ENCODE peak calls at places on chromosome 16, in nine cellular contexts. One of them, this sample, is unnamed.

GRCh38 chr16:68778551-68779231 is 41.6 kb downstream of the CDH1 start:
- DNase-seq in progenitor cell of endocrine pancreas: no peak
- DNase-seq in Daoy: no peak
- DNase-seq in Peyer's patch: no peak
- DNase-seq in T47D: peak; percentile 91
- DNase-seq in NT2/D1: no peak
- DNase-seq in activated CD8-positive, alpha-beta memory T cell treated with anti-CD3 and anti-CD28 coated beads for 48 hours: no peak
- DNase-seq in posterior cingulate gyrus: no peak
- DNase-seq in renal cortical epithelial cell: peak; percentile 54
- DNase-seq in this sample: no peak

GRCh38 chr16:29126057-29126494 is 141.2 kb downstream of the LAT start:
- DNase-seq in progenitor cell of endocrine pancreas: no peak
- DNase-seq in Daoy: no peak
- DNase-seq in Peyer's patch: no peak
- DNase-seq in T47D: no peak
- DNase-seq in NT2/D1: no peak
- DNase-seq in activated CD8-positive, alpha-beta memory T cell treated with anti-CD3 and anti-CD28 coated beads for 48 hours: no peak
- DNase-seq in posterior cingulate gyrus: no peak
- DNase-seq in renal cortical epithelial cell: no peak
- DNase-seq in this sample: no peak

GRCh38 chr16:12677472-12677871 is 126.2 kb downstream of the CPPED1 start:
- DNase-seq in progenitor cell of endocrine pancreas: no peak
- DNase-seq in Daoy: no peak
- DNase-seq in Peyer's patch: no peak
- DNase-seq in T47D: no peak
- DNase-seq in NT2/D1: no peak
- DNase-seq in activated CD8-positive, alpha-beta memory T cell treated with anti-CD3 and anti-CD28 coated beads for 48 hours: no peak
- DNase-seq in posterior cingulate gyrus: no peak
- DNase-seq in renal cortical epithelial cell: no peak
- DNase-seq in this sample: no peak

GRCh38 chr16:57627184-57627871 is 1.1 kb upstream of the ADGRG1 start:
- DNase-seq in progenitor cell of endocrine pancreas: no peak
- DNase-seq in Daoy: peak; percentile 92
- DNase-seq in Peyer's patch: no peak
- DNase-seq in T47D: peak; percentile 93
- DNase-seq in NT2/D1: peak; percentile 59
- DNase-seq in activated CD8-positive, alpha-beta memory T cell treated with anti-CD3 and anti-CD28 coated beads for 48 hours: no peak
- DNase-seq in posterior cingulate gyrus: no peak
- DNase-seq in renal cortical epithelial cell: peak; percentile 96
- DNase-seq in this sample: no peak

GRCh38 chr16:54672500-54672899 is 258.2 kb upstream of the IRX5 start:
- DNase-seq in progenitor cell of endocrine pancreas: no peak
- DNase-seq in Daoy: no peak
- DNase-seq in Peyer's patch: no peak
- DNase-seq in T47D: no peak
- DNase-seq in NT2/D1: no peak
- DNase-seq in activated CD8-positive, alpha-beta memory T cell treated with anti-CD3 and anti-CD28 coated beads for 48 hours: no peak
- DNase-seq in posterior cingulate gyrus: no peak
- DNase-seq in renal cortical epithelial cell: no peak
- DNase-seq in this sample: no peak

GRCh38 chr16:28282045-28282444 is 10.3 kb upstream of the SBK1 start:
- DNase-seq in progenitor cell of endocrine pancreas: no peak
- DNase-seq in Daoy: no peak
- DNase-seq in Peyer's patch: no peak
- DNase-seq in T47D: no peak
- DNase-seq in NT2/D1: no peak
- DNase-seq in activated CD8-positive, alpha-beta memory T cell treated with anti-CD3 and anti-CD28 coated beads for 48 hours: no peak
- DNase-seq in posterior cingulate gyrus: no peak
- DNase-seq in renal cortical epithelial cell: no peak
- DNase-seq in this sample: no peak

GRCh38 chr16:87178977-87179376 is 138.2 kb downstream of the C16orf95 start:
- DNase-seq in progenitor cell of endocrine pancreas: no peak
- DNase-seq in Daoy: peak; percentile 80
- DNase-seq in Peyer's patch: no peak
- DNase-seq in T47D: no peak
- DNase-seq in NT2/D1: no peak
- DNase-seq in activated CD8-positive, alpha-beta memory T cell treated with anti-CD3 and anti-CD28 coated beads for 48 hours: no peak
- DNase-seq in posterior cingulate gyrus: no peak
- DNase-seq in renal cortical epithelial cell: peak; percentile 21
- DNase-seq in this sample: no peak

GRCh38 chr16:66127459-66128362 is 238.8 kb upstream of the CDH5 start:
- DNase-seq in progenitor cell of endocrine pancreas: no peak
- DNase-seq in Daoy: peak; percentile 17
- DNase-seq in Peyer's patch: no peak
- DNase-seq in T47D: no peak
- DNase-seq in NT2/D1: no peak
- DNase-seq in activated CD8-positive, alpha-beta memory T cell treated with anti-CD3 and anti-CD28 coated beads for 48 hours: no peak
- DNase-seq in posterior cingulate gyrus: no peak
- DNase-seq in renal cortical epithelial cell: no peak
- DNase-seq in this sample: peak; percentile 12

GRCh38 chr16:3959148-3959547 is 78.6 kb upstream of the CREBBP start:
- DNase-seq in progenitor cell of endocrine pancreas: no peak
- DNase-seq in Daoy: peak; percentile 96
- DNase-seq in Peyer's patch: no peak
- DNase-seq in T47D: no peak
- DNase-seq in NT2/D1: no peak
- DNase-seq in activated CD8-positive, alpha-beta memory T cell treated with anti-CD3 and anti-CD28 coated beads for 48 hours: no peak
- DNase-seq in posterior cingulate gyrus: no peak
- DNase-seq in renal cortical epithelial cell: peak; percentile 64
- DNase-seq in this sample: no peak

GRCh38 chr16:83110221-83110768 is 483.5 kb downstream of the CDH13 start:
- DNase-seq in progenitor cell of endocrine pancreas: no peak
- DNase-seq in Daoy: peak; percentile 9
- DNase-seq in Peyer's patch: no peak
- DNase-seq in T47D: no peak
- DNase-seq in NT2/D1: no peak
- DNase-seq in activated CD8-positive, alpha-beta memory T cell treated with anti-CD3 and anti-CD28 coated beads for 48 hours: no peak
- DNase-seq in posterior cingulate gyrus: no peak
- DNase-seq in renal cortical epithelial cell: no peak
- DNase-seq in this sample: no peak

GRCh38 chr16:7713244-7713643 is 380.6 kb downstream of the RBFOX1 start:
- DNase-seq in progenitor cell of endocrine pancreas: no peak
- DNase-seq in Daoy: no peak
- DNase-seq in Peyer's patch: no peak
- DNase-seq in T47D: no peak
- DNase-seq in NT2/D1: no peak
- DNase-seq in activated CD8-positive, alpha-beta memory T cell treated with anti-CD3 and anti-CD28 coated beads for 48 hours: no peak
- DNase-seq in posterior cingulate gyrus: no peak
- DNase-seq in renal cortical epithelial cell: no peak
- DNase-seq in this sample: no peak

GRCh38 chr16:66612422-66612821 is 7.9 kb downstream of the CMTM3 start:
- DNase-seq in progenitor cell of endocrine pancreas: no peak
- DNase-seq in Daoy: no peak
- DNase-seq in Peyer's patch: no peak
- DNase-seq in T47D: no peak
- DNase-seq in NT2/D1: no peak
- DNase-seq in activated CD8-positive, alpha-beta memory T cell treated with anti-CD3 and anti-CD28 coated beads for 48 hours: no peak
- DNase-seq in posterior cingulate gyrus: no peak
- DNase-seq in renal cortical epithelial cell: no peak
- DNase-seq in this sample: no peak

GRCh38 chr16:1543085-1543896 is 9.8 kb downstream of the TMEM204 start:
- DNase-seq in progenitor cell of endocrine pancreas: no peak
- DNase-seq in Daoy: peak; percentile 77
- DNase-seq in Peyer's patch: no peak
- DNase-seq in T47D: peak; percentile 26
- DNase-seq in NT2/D1: peak; percentile 36
- DNase-seq in activated CD8-positive, alpha-beta memory T cell treated with anti-CD3 and anti-CD28 coated beads for 48 hours: no peak
- DNase-seq in posterior cingulate gyrus: no peak
- DNase-seq in renal cortical epithelial cell: peak; percentile 32
- DNase-seq in this sample: peak; percentile 55

GRCh38 chr16:19168173-19169080 is at the start of gene SYT17:
- DNase-seq in progenitor cell of endocrine pancreas: peak; percentile 23
- DNase-seq in Daoy: peak; percentile 25
- DNase-seq in Peyer's patch: peak; percentile 74
- DNase-seq in T47D: peak; percentile 18
- DNase-seq in NT2/D1: no peak
- DNase-seq in activated CD8-positive, alpha-beta memory T cell treated with anti-CD3 and anti-CD28 coated beads for 48 hours: no peak
- DNase-seq in posterior cingulate gyrus: peak; percentile 31
- DNase-seq in renal cortical epithelial cell: no peak
- DNase-seq in this sample: peak; percentile 55

GRCh38 chr16:71552698-71553503 is 24.0 kb downstream of the TAT start:
- DNase-seq in progenitor cell of endocrine pancreas: no peak
- DNase-seq in Daoy: no peak
- DNase-seq in Peyer's patch: no peak
- DNase-seq in T47D: peak; percentile 54
- DNase-seq in NT2/D1: peak; percentile 15
- DNase-seq in activated CD8-positive, alpha-beta memory T cell treated with anti-CD3 and anti-CD28 coated beads for 48 hours: no peak
- DNase-seq in posterior cingulate gyrus: no peak
- DNase-seq in renal cortical epithelial cell: no peak
- DNase-seq in this sample: no peak

GRCh38 chr16:4111748-4112696 is 4.2 kb downstream of the ADCY9 start:
- DNase-seq in progenitor cell of endocrine pancreas: no peak
- DNase-seq in Daoy: no peak
- DNase-seq in Peyer's patch: no peak
- DNase-seq in T47D: peak; percentile 33
- DNase-seq in NT2/D1: no peak
- DNase-seq in activated CD8-positive, alpha-beta memory T cell treated with anti-CD3 and anti-CD28 coated beads for 48 hours: no peak
- DNase-seq in posterior cingulate gyrus: no peak
- DNase-seq in renal cortical epithelial cell: no peak
- DNase-seq in this sample: no peak

GRCh38 chr16:56972898-56973689 is 11.3 kb downstream of the CETP start:
- DNase-seq in progenitor cell of endocrine pancreas: no peak
- DNase-seq in Daoy: no peak
- DNase-seq in Peyer's patch: no peak
- DNase-seq in T47D: no peak
- DNase-seq in NT2/D1: no peak
- DNase-seq in activated CD8-positive, alpha-beta memory T cell treated with anti-CD3 and anti-CD28 coated beads for 48 hours: no peak
- DNase-seq in posterior cingulate gyrus: no peak
- DNase-seq in renal cortical epithelial cell: no peak
- DNase-seq in this sample: no peak

GRCh38 chr16:29007865-29008593 is 23.2 kb downstream of the LAT start:
- DNase-seq in progenitor cell of endocrine pancreas: no peak
- DNase-seq in Daoy: peak; percentile 90
- DNase-seq in Peyer's patch: no peak
- DNase-seq in T47D: no peak
- DNase-seq in NT2/D1: no peak
- DNase-seq in activated CD8-positive, alpha-beta memory T cell treated with anti-CD3 and anti-CD28 coated beads for 48 hours: no peak
- DNase-seq in posterior cingulate gyrus: no peak
- DNase-seq in renal cortical epithelial cell: peak; percentile 55
- DNase-seq in this sample: no peak

GRCh38 chr16:69324585-69325253 is 5.7 kb downstream of the PDF start:
- DNase-seq in progenitor cell of endocrine pancreas: no peak
- DNase-seq in Daoy: no peak
- DNase-seq in Peyer's patch: no peak
- DNase-seq in T47D: peak; percentile 65
- DNase-seq in NT2/D1: no peak
- DNase-seq in activated CD8-positive, alpha-beta memory T cell treated with anti-CD3 and anti-CD28 coated beads for 48 hours: no peak
- DNase-seq in posterior cingulate gyrus: no peak
- DNase-seq in renal cortical epithelial cell: no peak
- DNase-seq in this sample: no peak

GRCh38 chr16:80176114-80176513 is 364.7 kb upstream of the DYNLRB2 start:
- DNase-seq in progenitor cell of endocrine pancreas: no peak
- DNase-seq in Daoy: peak; percentile 49
- DNase-seq in Peyer's patch: no peak
- DNase-seq in T47D: no peak
- DNase-seq in NT2/D1: no peak
- DNase-seq in activated CD8-positive, alpha-beta memory T cell treated with anti-CD3 and anti-CD28 coated beads for 48 hours: no peak
- DNase-seq in posterior cingulate gyrus: no peak
- DNase-seq in renal cortical epithelial cell: peak; percentile 77
- DNase-seq in this sample: no peak

GRCh38 chr16:75323198-75323597 is 71.8 kb upstream of the BCAR1 start:
- DNase-seq in progenitor cell of endocrine pancreas: no peak
- DNase-seq in Daoy: no peak
- DNase-seq in Peyer's patch: no peak
- DNase-seq in T47D: peak; percentile 17
- DNase-seq in NT2/D1: no peak
- DNase-seq in activated CD8-positive, alpha-beta memory T cell treated with anti-CD3 and anti-CD28 coated beads for 48 hours: no peak
- DNase-seq in posterior cingulate gyrus: no peak
- DNase-seq in renal cortical epithelial cell: no peak
- DNase-seq in this sample: no peak

GRCh38 chr16:64809876-64810629 is 311.8 kb downstream of the CDH11 start:
- DNase-seq in progenitor cell of endocrine pancreas: no peak
- DNase-seq in Daoy: no peak
- DNase-seq in Peyer's patch: no peak
- DNase-seq in T47D: no peak
- DNase-seq in NT2/D1: no peak
- DNase-seq in activated CD8-positive, alpha-beta memory T cell treated with anti-CD3 and anti-CD28 coated beads for 48 hours: no peak
- DNase-seq in posterior cingulate gyrus: no peak
- DNase-seq in renal cortical epithelial cell: no peak
- DNase-seq in this sample: no peak

This sample was measured in frontal cortex.